ENCODE peak calls at places on chromosomes 13 and 19, in eight cellular contexts. Q is BE2C, C is WERI-Rb-1, R is suprapubic skin, B is breast epithelium, W is psoas muscle, L is ascending aorta, Y is esophagus squamous epithelium. A is an unnamed sample. For H3K36me3 and H3K9me3, the result is how much of the 10 kb centered on the place peaks cover.

GRCh38 chr13:59086147-59086546 is 1077.6 kb downstream of the DIAPH3 start:
- DNase-seq in Q (no peak), C (no peak), R (no peak), B (no peak), W (no peak), L (no peak), Y (no peak), A (no peak)

GRCh38 chr19:53285087-53285486 is 17.6 kb upstream of the VN1R4 start:
- DNase-seq in Q (no peak), C (no peak), R (no peak), B (no peak), W (no peak), L (no peak), Y (no peak), A (no peak)

GRCh38 chr19:4909172-4909896 is at the start of gene UHRF1:
- DNase-seq in Q (peak), C (peak), R (no peak), B (no peak), W (no peak), L (no peak), Y (no peak), A (peak)

GRCh38 chr19:12202250-12202649 is 39.4 kb downstream of the ZNF136 start:
- DNase-seq in Q (no peak), C (peak), R (no peak), B (no peak), W (no peak), L (no peak), Y (no peak), A (peak)

GRCh38 chr19:52453324-52454094 is at the start of gene ZNF578:
- DNase-seq in Q (peak), C (peak), R (peak), B (peak), W (peak), L (peak), Y (peak), A (peak)

GRCh38 chr13:33144358-33144784 is 128.1 kb downstream of the KL start:
- DNase-seq in Q (no peak), C (no peak), R (no peak), B (no peak), W (no peak), L (peak), Y (no peak), A (no peak)

GRCh38 chr13:57624565-57625435 is 6.7 kb upstream of the PCDH17 start:
- DNase-seq in Q (peak), C (no peak), R (no peak), B (no peak), W (no peak), L (peak), Y (no peak), A (peak)

GRCh38 chr13:114078501-114079451 is 53.6 kb downstream of the RASA3 start:
- DNase-seq in Q (no peak), C (no peak), R (peak), B (no peak), W (peak), L (peak), Y (no peak), A (no peak)

GRCh38 chr13:80255946-80256345 is 85.0 kb downstream of the SPRY2 start:
- DNase-seq in Q (no peak), C (no peak), R (no peak), B (no peak), W (no peak), L (no peak), Y (no peak), A (no peak)

GRCh38 chr19:15253076-15253475 is 20.8 kb upstream of the EPHX3 start:
- DNase-seq in Q (no peak), C (no peak), R (no peak), B (no peak), W (no peak), L (no peak), Y (no peak), A (no peak)

GRCh38 chr19:15250635-15250993 is 18.4 kb upstream of the EPHX3 start:
- DNase-seq in Q (no peak), C (no peak), R (no peak), B (no peak), W (no peak), L (no peak), Y (no peak), A (no peak)

GRCh38 chr19:15252398-15253018 is 20.3 kb upstream of the EPHX3 start:
- DNase-seq in Q (no peak), C (peak), R (no peak), B (no peak), W (peak), L (peak), Y (no peak), A (no peak)

GRCh38 chr19:15251010-15251748 is 18.9 kb upstream of the EPHX3 start:
- DNase-seq in Q (no peak), C (no peak), R (no peak), B (no peak), W (peak), L (peak), Y (no peak), A (no peak)

GRCh38 chr19:15251749-15252397 is 19.6 kb upstream of the EPHX3 start:
- DNase-seq in Q (peak), C (peak), R (no peak), B (peak), W (peak), L (peak), Y (no peak), A (no peak)
- H3K4me3 ChIP-seq in Q (no peak), C (no peak), R (no peak), B (no peak), W (peak), L (peak), Y (peak), A (no peak)

DNA sequence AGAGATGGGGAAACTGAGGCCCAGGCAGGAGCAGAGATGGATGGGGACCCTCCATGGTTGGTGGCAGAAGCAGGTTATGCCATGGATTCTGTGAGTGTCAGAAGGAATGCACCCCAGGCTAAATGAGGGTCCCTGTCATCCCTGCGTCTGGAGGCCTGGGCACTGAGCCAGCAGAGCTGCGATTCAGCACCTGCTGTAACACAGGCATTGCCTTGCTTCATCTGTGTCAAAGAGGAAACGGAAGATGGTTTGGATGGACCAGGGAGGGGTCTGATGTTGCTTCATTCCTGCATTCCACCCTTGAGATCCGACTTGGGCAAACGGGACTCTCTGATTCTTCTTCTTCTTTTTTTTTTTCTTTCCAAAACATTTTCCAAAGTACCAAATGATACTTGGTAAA is 1.2 kb downstream of the C5AR1 start:
- DNase-seq in Q (peak), C (no peak), R (no peak), B (no peak), W (no peak), L (no peak), Y (no peak), A (no peak)
- H3K36me3 ChIP-seq in Q (under half), C (under half), R (under half), B (under half), W (under half), L (under half), Y (under half), A (under half)

GRCh38 chr19:6955082-6955481 is 66.1 kb downstream of the MBD3L2B start:
- DNase-seq in Q (no peak), C (no peak), R (no peak), B (no peak), W (no peak), L (no peak), Y (no peak), A (no peak)
- H3K9me3 ChIP-seq in Q (under half), C (under half), R (under half), B (under half), W (under half), L (under half), Y (under half), A (under half)

DNA sequence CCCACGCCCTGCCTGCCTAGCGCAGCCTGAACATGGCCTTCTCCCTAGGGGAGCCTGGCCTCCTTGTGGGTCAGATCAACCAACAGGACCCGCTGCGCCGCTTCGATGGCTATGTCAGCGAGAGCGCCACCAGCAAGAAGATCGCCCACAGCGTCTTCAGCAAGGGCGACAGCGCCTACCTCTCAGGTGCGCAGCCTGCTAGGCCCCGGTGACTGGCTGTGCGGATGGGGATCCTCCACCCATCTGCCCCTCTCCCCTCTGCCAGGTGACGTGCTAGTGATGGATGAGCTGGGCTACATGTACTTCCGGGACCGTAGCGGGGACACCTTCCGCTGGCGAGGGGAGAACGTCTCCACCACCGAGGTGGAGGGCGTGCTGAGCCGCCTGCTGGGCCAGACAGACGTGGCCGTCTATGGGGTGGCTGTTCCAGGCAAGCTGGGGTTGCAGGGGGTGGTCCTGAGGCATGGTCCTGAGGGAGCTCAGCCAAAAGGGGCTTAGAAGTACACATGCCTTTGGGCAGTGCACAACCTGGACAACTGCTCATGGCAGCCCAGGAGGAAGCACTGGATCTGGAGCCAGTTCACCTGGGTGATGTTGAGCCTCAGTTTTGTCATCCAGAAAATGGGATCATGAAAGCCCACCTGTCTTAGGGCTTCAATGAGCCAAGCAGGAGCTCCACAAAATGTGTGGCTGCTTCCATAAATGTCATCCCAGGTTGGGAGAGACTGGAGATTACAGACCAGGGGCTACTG is 10.8 kb upstream of the PGLS start:
- DNase-seq in Q (no peak), C (no peak), R (no peak), B (no peak), W (no peak), L (no peak), Y (no peak), A (no peak)
- H3K4me3 ChIP-seq in Q (no peak), C (no peak), R (no peak), B (no peak), W (no peak), L (no peak), Y (no peak), A (no peak)

GRCh38 chr19:3206216-3206953 is 18.1 kb upstream of the CELF5 start:
- DNase-seq in Q (no peak), C (no peak), R (no peak), B (no peak), W (no peak), L (no peak), Y (no peak), A (no peak)

GRCh38 chr19:3204646-3205275 is 19.0 kb downstream of the NCLN start:
- DNase-seq in Q (no peak), C (no peak), R (peak), B (no peak), W (no peak), L (no peak), Y (no peak), A (no peak)

GRCh38 chr19:3210347-3211017 is 14.0 kb upstream of the CELF5 start:
- DNase-seq in Q (peak), C (peak), R (no peak), B (no peak), W (peak), L (peak), Y (no peak), A (peak)

GRCh38 chr19:3208317-3209207 is 15.9 kb upstream of the CELF5 start:
- DNase-seq in Q (no peak), C (no peak), R (no peak), B (no peak), W (no peak), L (no peak), Y (no peak), A (no peak)

DNA sequence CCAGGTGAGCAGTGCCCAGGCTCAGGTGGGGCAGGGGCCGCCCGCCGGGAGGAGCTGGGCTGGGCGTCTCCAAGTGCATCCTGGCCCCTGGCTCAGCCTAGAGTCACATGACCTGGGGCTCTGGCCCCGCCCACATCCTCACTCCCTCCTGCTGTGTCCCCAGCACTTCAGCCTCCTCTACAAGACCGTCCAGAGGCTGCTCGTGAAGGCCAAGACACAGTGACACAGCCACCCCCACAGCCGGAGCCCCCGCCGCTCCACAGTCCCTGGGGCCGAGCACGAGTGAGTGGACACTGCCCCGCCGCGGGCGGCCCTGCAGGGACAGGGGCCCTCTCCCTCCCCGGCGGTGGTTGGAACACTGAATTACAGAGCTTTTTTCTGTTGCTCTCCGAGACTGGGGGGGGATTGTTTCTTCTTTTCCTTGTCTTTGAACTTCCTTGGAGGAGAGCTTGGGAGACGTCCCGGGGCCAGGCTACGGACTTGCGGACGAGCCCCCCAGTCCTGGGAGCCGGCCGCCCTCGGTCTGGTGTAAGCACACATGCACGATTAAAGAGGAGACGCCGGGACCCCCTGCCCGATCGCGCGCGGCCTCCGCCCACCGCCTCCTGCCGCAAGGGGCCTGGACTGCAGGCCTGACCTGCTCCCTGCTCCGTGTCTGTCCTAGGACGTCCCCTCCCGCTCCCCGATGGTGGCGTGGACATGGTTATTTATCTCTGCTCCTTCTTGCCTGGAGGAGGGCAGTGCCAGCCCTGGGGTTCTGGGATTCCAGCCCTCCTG is 16.8 kb upstream of the CELF5 start:
- DNase-seq in Q (no peak), C (peak), R (peak), B (no peak), W (no peak), L (no peak), Y (no peak), A (no peak)
- H3K36me3 ChIP-seq in Q (under half), C (under half), R (half or more), B (under half), W (half or more), L (half or more), Y (half or more), A (under half)

GRCh38 chr19:37452500-37453245 is 14.6 kb downstream of the ZNF569 start:
- DNase-seq in Q (no peak), C (no peak), R (no peak), B (no peak), W (no peak), L (no peak), Y (no peak), A (no peak)
- H3K9me3 ChIP-seq in Q (under half), C (under half), R (half or more), B (half or more), W (half or more), L (half or more), Y (half or more), A (under half)

GRCh38 chr19:38046254-38047047 is 139.4 kb downstream of the SIPA1L3 start:
- DNase-seq in Q (no peak), C (no peak), R (no peak), B (no peak), W (no peak), L (no peak), Y (no peak), A (no peak)
- H3K4me3 ChIP-seq in Q (no peak), C (no peak), R (no peak), B (no peak), W (no peak), L (no peak), Y (no peak), A (no peak)

GRCh38 chr13:76500894-76501293 is 385.3 kb downstream of the KCTD12 start:
- DNase-seq in Q (no peak), C (no peak), R (no peak), B (no peak), W (no peak), L (no peak), Y (no peak), A (no peak)
- H3K36me3 ChIP-seq in Q (under half), C (under half), R (under half), B (under half), W (under half), L (under half), Y (under half), A (under half)

GRCh38 chr19:31913103-31913710 is 432.2 kb upstream of the ZNF507 start:
- DNase-seq in Q (no peak), C (no peak), R (no peak), B (no peak), W (no peak), L (no peak), Y (no peak), A (no peak)
- H3K9me3 ChIP-seq in Q (under half), C (under half), R (under half), B (under half), W (under half), L (under half), Y (under half), A (under half)

GRCh38 chr19:38417544-38418506 is 8.2 kb downstream of the RASGRP4 start:
- DNase-seq in Q (peak), C (no peak), R (peak), B (no peak), W (peak), L (peak), Y (no peak), A (peak)
- H3K4me3 ChIP-seq in Q (peak), C (no peak), R (peak), B (peak), W (peak), L (no peak), Y (peak), A (peak)